ENCODE peak calls at places on chromosome 18, in seven cellular contexts. X, H, Z, T, P, G and R are unnamed samples.

GRCh38 chr18:26135563-26135962 is 1.9 kb downstream of the PSMA8 start:
- DNase-seq in X (no peak), H (no peak), Z (no peak), T (no peak), P (no peak), G (no peak), R (no peak)

GRCh38 chr18:71398530-71398929 is 1109.7 kb downstream of the SOCS6 start:
- DNase-seq in X (peak; percentile 1), H (no peak), Z (no peak), T (no peak), P (no peak), G (no peak), R (no peak)

GRCh38 chr18:21031845-21032244 is 79.8 kb downstream of the ROCK1 start:
- DNase-seq in X (no peak), H (no peak), Z (no peak), T (no peak), P (no peak), G (no peak), R (no peak)

GRCh38 chr18:7255643-7256042 is 24.8 kb downstream of the LRRC30 start:
- DNase-seq in X (no peak), H (no peak), Z (no peak), T (no peak), P (no peak), G (no peak), R (no peak)

GRCh38 chr18:39675358-39675757 is 2109.8 kb upstream of the CELF4 start:
- DNase-seq in X (no peak), H (no peak), Z (no peak), T (peak; percentile 59), P (no peak), G (no peak), R (no peak)

GRCh38 chr18:1976484-1976883 is 594.8 kb downstream of the METTL4 start:
- DNase-seq in X (no peak), H (no peak), Z (no peak), T (no peak), P (no peak), G (no peak), R (no peak)

GRCh38 chr18:63961430-63961980 is 8.4 kb upstream of the SERPINB8 start:
- DNase-seq in X (no peak), H (no peak), Z (no peak), T (no peak), P (no peak), G (no peak), R (no peak)

GRCh38 chr18:8788503-8789429 is 83.4 kb downstream of the MTCL1 start:
- DNase-seq in X (no peak), H (no peak), Z (no peak), T (peak; percentile 49), P (no peak), G (no peak), R (no peak)

GRCh38 chr18:52337286-52337685 is 2.7 kb upstream of the DCC start:
- DNase-seq in X (no peak), H (no peak), Z (no peak), T (peak; percentile 61), P (no peak), G (no peak), R (no peak)

GRCh38 chr18:77207540-77207939 is 42.1 kb upstream of the GALR1 start:
- DNase-seq in X (peak; percentile 90), H (peak; percentile 91), Z (peak; percentile 33), T (peak; percentile 65), P (peak; percentile 67), G (peak; percentile 40), R (peak; percentile 42)

GRCh38 chr18:59744271-59744721 is 47.1 kb upstream of the CCBE1 start:
- DNase-seq in X (no peak), H (no peak), Z (no peak), T (peak; percentile 96), P (peak; percentile 82), G (no peak), R (no peak)

GRCh38 chr18:77403969-77404535 is 154.4 kb downstream of the GALR1 start:
- DNase-seq in X (no peak), H (no peak), Z (no peak), T (no peak), P (no peak), G (no peak), R (no peak)

GRCh38 chr18:5253910-5254309 is 41.6 kb downstream of the ZBTB14 start:
- DNase-seq in X (peak; percentile 35), H (no peak), Z (no peak), T (no peak), P (no peak), G (no peak), R (no peak)

GRCh38 chr18:56021136-56021813 is 433.3 kb upstream of the TCF4 start:
- DNase-seq in X (no peak), H (no peak), Z (no peak), T (peak; percentile 51), P (no peak), G (no peak), R (no peak)

GRCh38 chr18:28204154-28204553 is 27.2 kb upstream of the CDH2 start:
- DNase-seq in X (peak; percentile 6), H (no peak), Z (no peak), T (peak; percentile 85), P (peak; percentile 28), G (no peak), R (no peak)

GRCh38 chr18:9755603-9756002 is 47.5 kb downstream of the RAB31 start:
- DNase-seq in X (no peak), H (no peak), Z (no peak), T (no peak), P (no peak), G (no peak), R (no peak)

GRCh38 chr18:48893559-48894265 is 57.1 kb downstream of the SMAD7 start:
- DNase-seq in X (no peak), H (peak; percentile 70), Z (no peak), T (no peak), P (no peak), G (no peak), R (peak; percentile 77)

GRCh38 chr18:76353046-76353445 is 142.0 kb downstream of the ZNF516 start:
- DNase-seq in X (no peak), H (no peak), Z (no peak), T (no peak), P (no peak), G (no peak), R (no peak)

GRCh38 chr18:80192653-80193385 is 54.5 kb downstream of the PARD6G start:
- DNase-seq in X (no peak), H (no peak), Z (no peak), T (no peak), P (no peak), G (peak; percentile 16), R (no peak)

GRCh38 chr18:12420831-12421421 is 13.2 kb downstream of the PRELID3A start:
- DNase-seq in X (no peak), H (no peak), Z (no peak), T (no peak), P (no peak), G (no peak), R (peak; percentile 25)

GRCh38 chr18:77397056-77397455 is 147.4 kb downstream of the GALR1 start:
- DNase-seq in X (no peak), H (no peak), Z (no peak), T (no peak), P (no peak), G (no peak), R (no peak)

GRCh38 chr18:31247574-31248199 is 70.3 kb upstream of the DSG1 start:
- DNase-seq in X (no peak), H (no peak), Z (no peak), T (peak; percentile 9), P (no peak), G (no peak), R (no peak)

GRCh38 chr18:80147418-80148315 is 38.6 kb downstream of the ADNP2 start:
- DNase-seq in X (peak; percentile 72), H (peak; percentile 96), Z (peak; percentile 50), T (peak; percentile 72), P (peak; percentile 42), G (peak; percentile 83), R (peak; percentile 88)

GRCh38 chr18:8724452-8724851 is 19.1 kb downstream of the MTCL1 start:
- DNase-seq in X (no peak), H (no peak), Z (no peak), T (no peak), P (no peak), G (no peak), R (no peak)

GRCh38 chr18:45724591-45724990 is 610 bp downstream of the SLC14A1 start:
- DNase-seq in X (no peak), H (no peak), Z (no peak), T (no peak), P (no peak), G (no peak), R (no peak)

GRCh38 chr18:78766651-78767533 is 212.7 kb upstream of the SALL3 start:
- DNase-seq in X (no peak), H (peak; percentile 60), Z (no peak), T (no peak), P (no peak), G (no peak), R (no peak)

GRCh38 chr18:56748698-56749268 is 97.6 kb downstream of the WDR7 start:
- DNase-seq in X (peak; percentile 26), H (no peak), Z (no peak), T (peak; percentile 57), P (peak; percentile 18), G (peak; percentile 31), R (no peak)

GRCh38 chr18:23838801-23839366 is 149.6 kb downstream of the LAMA3 start:
- DNase-seq in X (peak; percentile 57), H (no peak), Z (no peak), T (peak; percentile 56), P (no peak), G (no peak), R (no peak)

GRCh38 chr18:55503167-55503820 is 84.7 kb downstream of the TCF4 start:
- DNase-seq in X (no peak), H (no peak), Z (no peak), T (peak; percentile 45), P (no peak), G (no peak), R (no peak)

GRCh38 chr18:61844726-61845125 is 48.1 kb downstream of the RNF152 start:
- DNase-seq in X (peak; percentile 62), H (no peak), Z (no peak), T (no peak), P (no peak), G (no peak), R (no peak)

GRCh38 chr18:50201476-50201875 is 6.5 kb upstream of the MYO5B start:
- DNase-seq in X (no peak), H (no peak), Z (no peak), T (no peak), P (no peak), G (no peak), R (no peak)

GRCh38 chr18:1047406-1047805 is 142.7 kb downstream of the ADCYAP1 start:
- DNase-seq in X (no peak), H (no peak), Z (no peak), T (no peak), P (no peak), G (no peak), R (no peak)

GRCh38 chr18:34978953-34979608 is 62.1 kb upstream of the MAPRE2 start:
- DNase-seq in X (peak; percentile 90), H (peak; percentile 88), Z (peak; percentile 55), T (peak; percentile 95), P (peak; percentile 73), G (peak; percentile 51), R (peak; percentile 62)

GRCh38 chr18:77131100-77131651 is 1.4 kb downstream of the MBP start:
- DNase-seq in X (peak; percentile 78), H (peak; percentile 89), Z (peak; percentile 59), T (no peak), P (no peak), G (peak; percentile 57), R (peak; percentile 71)

GRCh38 chr18:8454136-8454535 is 155.1 kb upstream of the RAB12 start:
- DNase-seq in X (no peak), H (no peak), Z (no peak), T (no peak), P (no peak), G (no peak), R (no peak)

GRCh38 chr18:23784811-23785245 is 95.6 kb downstream of the LAMA3 start:
- DNase-seq in X (no peak), H (no peak), Z (no peak), T (peak; percentile 93), P (peak; percentile 14), G (no peak), R (peak; percentile 23)

GRCh38 chr18:33034941-33035340 is 262.1 kb upstream of the KLHL14 start:
- DNase-seq in X (no peak), H (no peak), Z (no peak), T (peak; percentile 0), P (no peak), G (no peak), R (no peak)